ENCODE peak calls at places on chromosome 18, in nine cellular contexts. A is A549, T is heart left ventricle, K is prostate gland, D is IMR-90, F is tibial artery, C is right lobe of liver, L is suprapubic skin, Q is kidney. J is an unnamed sample.

GRCh38 chr18:35756506-35757117 is 175.1 kb downstream of the GALNT1 start:
- DNase-seq in T (peak; percentile 59), K (peak; percentile 47), Q (no peak), F (no peak), C (peak; percentile 57), A (peak; percentile 16), D (peak; percentile 59), L (no peak), J (peak; percentile 51)

GRCh38 chr18:58520964-58521363 is 107.9 kb downstream of the ALPK2 start:
- DNase-seq in Q (no peak), L (no peak), T (no peak), A (no peak), K (no peak), D (peak; percentile 39), F (no peak), C (no peak), J (no peak)

GRCh38 chr18:11005528-11005927 is 143.8 kb downstream of the PIEZO2 start:
- DNase-seq in L (peak; percentile 66), D (peak; percentile 99), F (no peak), A (peak; percentile 4), C (peak; percentile 54), K (no peak), T (no peak), Q (no peak), J (no peak)

GRCh38 chr18:58756148-58756547 is 84.9 kb downstream of the MALT1 start:
- DNase-seq in Q (no peak), T (no peak), K (no peak), F (no peak), A (no peak), C (no peak), D (no peak), L (no peak), J (peak; percentile 17)

GRCh38 chr18:6747646-6748045 is 18.1 kb downstream of the ARHGAP28 start:
- DNase-seq in A (no peak), K (no peak), D (peak; percentile 97), L (no peak), T (no peak), Q (no peak), F (no peak), C (no peak), J (no peak)

GRCh38 chr18:3151379-3152264 is 68.1 kb downstream of the MYOM1 start:
- DNase-seq in C (no peak), A (peak; percentile 17), T (no peak), Q (no peak), L (no peak), F (no peak), K (no peak), D (peak; percentile 52), J (no peak)

GRCh38 chr18:35371412-35372195 is 5.5 kb downstream of the ZNF396 start:
- DNase-seq in A (no peak), C (no peak), T (no peak), L (no peak), D (peak; percentile 79), Q (no peak), F (no peak), K (no peak), J (no peak)

GRCh38 chr18:45962866-45963265 is 4.3 kb downstream of the EPG5 start:
- DNase-seq in Q (no peak), A (no peak), F (no peak), L (no peak), K (no peak), T (no peak), C (no peak), D (peak; percentile 81), J (no peak)

GRCh38 chr18:36017232-36017631 is 44.8 kb downstream of the RMP24 start:
- DNase-seq in A (no peak), K (no peak), F (no peak), D (no peak), T (no peak), C (no peak), L (no peak), Q (no peak), J (no peak)

DNA sequence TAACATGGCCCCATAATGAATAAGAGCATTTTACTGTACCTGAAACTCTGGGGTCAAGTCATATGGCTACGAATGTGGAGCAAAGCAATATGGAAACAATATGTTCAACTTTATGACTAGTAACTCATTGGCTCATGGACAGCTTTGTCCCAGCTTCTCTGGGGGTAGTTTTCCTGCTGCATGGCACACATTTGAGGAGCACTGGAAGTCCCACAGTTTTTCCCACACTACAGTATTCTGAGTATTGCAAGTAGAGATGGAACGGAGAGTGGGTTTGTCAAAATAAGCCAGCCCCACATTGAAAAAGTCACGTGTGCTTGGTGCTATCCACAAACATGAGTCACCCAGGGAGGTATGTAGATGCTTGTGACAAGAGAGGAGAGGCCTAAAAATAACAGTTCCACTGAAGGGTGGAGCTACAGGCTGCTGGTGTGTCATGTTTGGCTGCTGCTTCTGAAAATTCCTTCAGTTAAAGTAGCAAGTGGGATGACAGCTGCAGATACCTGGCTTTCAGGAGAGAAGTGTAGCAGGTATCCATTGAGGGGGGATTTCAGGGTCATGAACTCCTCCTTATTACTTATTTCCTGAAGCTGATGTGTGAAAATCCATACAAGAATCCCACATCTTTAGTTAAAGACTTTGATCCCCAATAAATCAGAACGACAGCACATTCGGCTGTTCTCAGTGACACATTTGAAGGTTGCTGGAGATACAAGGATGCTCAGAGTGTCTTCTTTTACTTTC is 48.3 kb upstream of the CTAGE1 start:
- DNase-seq in L (peak; percentile 66), A (peak; percentile 69), T (peak; percentile 71), Q (no peak), C (no peak), F (peak; percentile 75), K (peak; percentile 34), D (peak; percentile 98), J (peak; percentile 58)
- H3K4me1 ChIP-seq in L (peaks cover 25% of the 10 kb centered on the region), A (peaks cover 51% of the 10 kb centered on the region), T (peaks cover 46% of the 10 kb centered on the region), Q (peaks cover 4% of the 10 kb centered on the region), C (peaks cover 19% of the 10 kb centered on the region), F (peaks cover 34% of the 10 kb centered on the region), K (peaks cover 9% of the 10 kb centered on the region), D (peaks cover 29% of the 10 kb centered on the region), J (peaks cover 20% of the 10 kb centered on the region)

GRCh38 chr18:23422751-23423418 is 30.2 kb upstream of the RIOK3 start:
- DNase-seq in T (no peak), C (peak; percentile 54), Q (peak; percentile 70), K (no peak), L (peak; percentile 73), D (peak; percentile 16), F (no peak), A (peak; percentile 20), J (peak; percentile 65)
- H3K27ac ChIP-seq in T (no peak overlapping the region), C (no peak overlapping the region), Q (no peak overlapping the region), K (no peak overlapping the region), L (no peak overlapping the region), D (no peak overlapping the region), F (no peak overlapping the region), A (peak overlapping the region; percentile 8), J (peak overlapping the region; percentile 55)

DNA sequence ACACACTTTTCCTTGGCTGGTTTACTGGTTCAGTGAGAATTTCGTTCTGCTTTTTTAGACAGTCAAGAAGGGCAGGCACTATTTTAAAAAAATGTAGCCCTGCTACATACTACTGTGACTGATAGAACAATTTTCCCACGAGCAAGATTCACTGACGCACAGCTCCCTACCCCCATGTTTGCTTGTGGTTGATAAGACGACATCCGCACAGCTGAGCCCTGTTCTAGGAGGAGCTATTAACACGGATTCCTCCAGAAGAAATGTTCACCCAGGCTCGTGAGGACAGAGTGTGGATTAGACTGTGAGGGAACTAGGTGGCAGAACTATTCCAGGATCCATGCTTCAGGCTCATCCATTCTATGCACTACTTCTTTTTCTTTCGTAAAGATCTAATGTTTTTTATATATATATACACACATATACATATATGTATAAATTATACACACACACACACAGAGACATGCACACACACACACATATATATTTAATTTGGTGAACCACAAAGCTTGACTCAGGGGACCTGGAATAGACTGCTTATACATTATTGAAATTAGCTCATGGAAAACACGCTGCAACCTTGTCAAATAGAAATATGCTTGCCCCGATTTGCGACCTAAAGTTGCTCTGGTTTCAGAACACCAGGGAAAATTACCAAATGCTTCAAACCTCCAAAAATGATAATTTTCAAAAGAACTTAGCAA is 370.3 kb downstream of the SOCS6 start:
- DNase-seq in L (no peak), C (no peak), F (no peak), D (peak; percentile 7), A (no peak), T (peak; percentile 25), Q (no peak), K (no peak), J (no peak)
- H3K4me3 ChIP-seq in L (no peak overlapping the region), C (no peak overlapping the region), F (no peak overlapping the region), D (no peak overlapping the region), A (no peak overlapping the region), T (no peak overlapping the region), Q (no peak overlapping the region), K (no peak overlapping the region), J (no peak overlapping the region)

DNA sequence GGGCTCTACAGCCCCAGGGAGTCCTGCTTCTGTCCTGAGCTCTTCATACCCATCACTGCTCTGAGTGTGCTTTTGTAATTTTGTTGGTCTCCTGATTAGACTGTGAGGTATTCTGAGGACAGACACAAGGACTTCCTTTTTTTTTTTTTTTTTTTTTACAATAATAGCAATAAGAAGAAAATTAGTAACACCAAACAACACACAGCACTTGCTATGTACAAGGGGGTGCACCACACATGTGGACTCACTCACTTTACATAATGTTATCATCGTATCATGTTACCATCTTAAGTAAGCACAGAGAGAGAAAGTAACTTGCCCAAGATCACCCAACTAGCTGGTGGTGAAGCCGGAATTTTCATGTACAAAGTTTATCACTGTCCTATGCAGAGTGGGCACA is 34.5 kb downstream of the MBP start:
- DNase-seq in A (no peak), F (no peak), Q (no peak), L (no peak), D (peak; percentile 84), C (no peak), T (no peak), K (no peak), J (no peak)
- H3K4me1 ChIP-seq in A (peaks cover 43% of the 10 kb centered on the region), F (peaks cover 24% of the 10 kb centered on the region), Q (peaks cover 23% of the 10 kb centered on the region), L (peaks cover 53% of the 10 kb centered on the region), D (peaks cover 27% of the 10 kb centered on the region), C (peaks cover 7% of the 10 kb centered on the region), T (peaks cover 72% of the 10 kb centered on the region), K (no peaks in the 10 kb centered on the region), J (peaks cover 22% of the 10 kb centered on the region)

DNA sequence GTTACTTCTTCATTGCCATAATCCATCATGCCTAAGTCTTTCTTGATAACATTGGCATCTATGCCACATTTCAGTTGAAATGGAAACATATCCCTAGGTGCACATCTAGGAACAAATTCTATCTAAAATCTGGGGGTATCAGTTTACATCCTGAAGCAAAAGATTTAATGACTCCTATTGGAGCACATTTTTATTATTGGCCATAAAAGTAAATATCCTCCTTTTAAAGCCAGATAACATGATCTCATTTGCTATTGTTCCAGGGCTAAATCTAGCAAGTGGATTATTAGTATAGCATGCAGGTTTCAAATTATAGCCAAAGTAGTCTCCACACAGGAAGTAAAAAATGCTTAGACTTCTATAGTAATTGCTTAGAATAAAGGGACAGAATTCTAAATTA is 193.2 kb downstream of the CDH2 start:
- DNase-seq in Q (no peak), L (no peak), T (no peak), A (no peak), C (no peak), K (no peak), F (no peak), D (no peak), J (no peak)
- H3K27ac ChIP-seq in Q (no peak overlapping the region), L (no peak overlapping the region), T (no peak overlapping the region), A (no peak overlapping the region), C (no peak overlapping the region), K (no peak overlapping the region), F (no peak overlapping the region), D (no peak overlapping the region), J (no peak overlapping the region)

DNA sequence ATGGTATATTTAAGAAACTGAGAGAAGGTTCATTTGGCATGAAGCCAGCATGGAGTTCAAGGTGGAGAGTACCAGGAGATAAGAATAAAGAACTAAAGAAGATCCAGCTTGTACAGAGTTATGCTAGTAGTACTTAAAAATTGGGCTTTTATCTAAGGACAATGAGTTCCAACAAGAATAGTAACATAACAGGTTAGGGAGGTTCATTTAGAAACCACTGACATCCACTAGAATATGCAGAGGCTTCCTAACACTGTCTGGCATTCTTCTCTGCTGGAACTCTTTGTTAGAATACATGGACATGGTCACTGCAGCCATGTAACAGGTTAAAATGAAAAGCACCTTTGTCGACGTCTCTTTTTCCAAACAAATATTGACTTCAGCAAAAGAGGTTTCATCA is 42.6 kb upstream of the DSC1 start:
- DNase-seq in A (no peak), C (no peak), D (no peak), L (no peak), T (no peak), Q (no peak), K (no peak), F (no peak), J (no peak)
- H3K4me3 ChIP-seq in A (no peak overlapping the region), C (no peak overlapping the region), D (no peak overlapping the region), L (peak overlapping the region; percentile 32), T (no peak overlapping the region), Q (no peak overlapping the region), K (no peak overlapping the region), F (no peak overlapping the region), J (no peak overlapping the region)

J was measured in lung.